ENCODE peak calls at places on chromosome X, in nine cellular contexts. W, I, R, F, S, A, X, J and M are unnamed samples.

GRCh38 chrX:122641136-122641535 is 542.9 kb upstream of the GRIA3 start:
- DNase-seq in W (no peak), I (no peak), R (no peak), F (no peak), S (no peak), A (no peak), X (no peak), J (peak; percentile 60), M (no peak)

GRCh38 chrX:39900788-39901170 is 197.0 kb downstream of the BCOR start:
- DNase-seq in W (no peak), I (no peak), R (no peak), F (no peak), S (peak; percentile 22), A (no peak), X (no peak), J (peak; percentile 30), M (no peak)

GRCh38 chrX:96407501-96407900 is 277.1 kb upstream of the DIAPH2 start:
- DNase-seq in W (no peak), I (peak; percentile 16), R (no peak), F (peak; percentile 35), S (peak; percentile 81), A (no peak), X (no peak), J (peak; percentile 69), M (peak; percentile 80)

GRCh38 chrX:132958086-132958703 is at the start of gene HS6ST2:
- DNase-seq in W (peak; percentile 60), I (no peak), R (peak; percentile 64), F (no peak), S (no peak), A (no peak), X (no peak), J (no peak), M (no peak)

GRCh38 chrX:31038585-31039326 is 33.1 kb downstream of the FTHL17 start:
- DNase-seq in W (peak; percentile 24), I (peak; percentile 18), R (peak; percentile 61), F (peak; percentile 8), S (peak; percentile 63), A (peak; percentile 22), X (peak; percentile 11), J (peak; percentile 45), M (peak; percentile 58)

GRCh38 chrX:20204354-20204753 is 62.4 kb downstream of the RPS6KA3 start:
- DNase-seq in W (no peak), I (no peak), R (no peak), F (no peak), S (no peak), A (no peak), X (no peak), J (no peak), M (no peak)

GRCh38 chrX:93673869-93674271 is at the start of gene FAM133A:
- DNase-seq in W (no peak), I (no peak), R (peak; percentile 66), F (peak; percentile 66), S (peak; percentile 5), A (no peak), X (no peak), J (peak; percentile 76), M (peak; percentile 32)

GRCh38 chrX:15946783-15947550 is 92.4 kb upstream of the AP1S2 start:
- DNase-seq in W (peak; percentile 65), I (peak; percentile 59), R (no peak), F (peak; percentile 77), S (peak; percentile 63), A (no peak), X (no peak), J (peak; percentile 90), M (peak; percentile 67)

GRCh38 chrX:49171752-49172279 is at the start of gene PLP2:
- DNase-seq in W (no peak), I (no peak), R (peak; percentile 37), F (peak; percentile 24), S (peak; percentile 51), A (peak; percentile 60), X (peak; percentile 52), J (peak; percentile 79), M (peak; percentile 25)

GRCh38 chrX:33726281-33727160 is 405.6 kb downstream of the FAM47A start:
- DNase-seq in W (no peak), I (no peak), R (peak; percentile 30), F (no peak), S (no peak), A (no peak), X (no peak), J (no peak), M (no peak)

GRCh38 chrX:33721927-33722326 is 410.2 kb downstream of the FAM47A start:
- DNase-seq in W (no peak), I (no peak), R (no peak), F (no peak), S (no peak), A (no peak), X (no peak), J (no peak), M (no peak)

DNA sequence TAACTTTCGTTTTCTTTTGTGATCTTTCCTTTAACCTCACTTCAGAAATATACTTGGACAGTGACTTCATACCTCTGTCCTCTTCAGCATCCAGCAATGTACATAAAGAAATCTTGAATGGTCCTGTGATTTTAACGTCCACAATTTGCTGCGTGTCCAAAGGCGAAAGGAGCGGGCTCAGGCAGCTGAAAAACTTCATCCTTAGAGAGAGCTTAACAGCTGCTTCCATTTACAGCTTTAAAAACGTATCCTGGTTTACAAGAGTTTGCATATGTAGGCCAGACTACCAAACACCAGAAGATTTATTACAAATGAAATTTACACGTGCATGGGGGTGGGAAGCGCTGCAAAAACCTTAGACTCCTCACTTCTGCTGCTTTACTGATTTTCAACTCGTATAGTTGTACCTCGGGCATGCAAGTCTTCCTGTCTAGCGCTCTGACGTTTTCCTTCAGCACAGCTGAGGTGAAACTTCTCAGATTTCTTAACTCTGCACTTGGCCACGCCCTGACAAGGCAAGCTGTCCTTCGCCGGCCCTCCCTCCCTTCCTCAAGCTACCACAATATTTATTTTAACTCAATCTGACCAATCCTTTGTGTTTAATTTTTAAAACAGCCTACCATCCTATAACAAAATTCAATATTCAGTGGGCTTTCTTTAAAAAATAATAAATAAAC is 406.4 kb downstream of the FAM47A start:
- DNase-seq in W (peak; percentile 70), I (no peak), R (peak; percentile 83), F (no peak), S (peak; percentile 12), A (peak; percentile 16), X (no peak), J (no peak), M (peak; percentile 3)
- H3K4me3 ChIP-seq in W (no peak overlapping the region), I (no peak overlapping the region), R (peak overlapping the region; percentile 52), F (peak overlapping the region; percentile 39), S (no peak overlapping the region), A (no peak overlapping the region), X (peak overlapping the region; percentile 55), J (no peak overlapping the region), M (peak overlapping the region; percentile 10)

DNA sequence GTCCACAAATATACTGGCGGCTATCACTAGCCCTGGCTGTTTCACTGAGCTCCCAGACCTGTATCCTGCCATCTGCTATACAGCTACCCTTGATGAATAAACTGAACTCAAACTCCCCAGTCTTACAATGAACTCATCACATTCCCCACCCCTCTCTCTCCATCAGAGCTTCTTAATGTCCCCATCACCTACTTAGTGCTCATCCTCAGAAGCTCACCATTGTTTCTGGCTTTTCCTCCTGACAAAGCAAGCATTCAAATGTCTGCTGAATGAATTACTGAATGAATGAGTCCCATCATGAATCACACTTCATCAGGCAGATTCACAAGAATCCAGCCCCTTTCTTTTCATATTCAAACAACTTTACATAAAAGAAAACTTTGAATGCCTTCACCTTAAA is 5.6 kb upstream of the DGAT2L6 start:
- DNase-seq in W (peak; percentile 4), I (no peak), R (no peak), F (peak; percentile 13), S (no peak), A (no peak), X (no peak), J (peak; percentile 29), M (no peak)
- H3K4me3 ChIP-seq in W (no peak overlapping the region), I (no peak overlapping the region), R (no peak overlapping the region), F (no peak overlapping the region), S (no peak overlapping the region), A (no peak overlapping the region), X (no peak overlapping the region), J (no peak overlapping the region), M (no peak overlapping the region)

DNA sequence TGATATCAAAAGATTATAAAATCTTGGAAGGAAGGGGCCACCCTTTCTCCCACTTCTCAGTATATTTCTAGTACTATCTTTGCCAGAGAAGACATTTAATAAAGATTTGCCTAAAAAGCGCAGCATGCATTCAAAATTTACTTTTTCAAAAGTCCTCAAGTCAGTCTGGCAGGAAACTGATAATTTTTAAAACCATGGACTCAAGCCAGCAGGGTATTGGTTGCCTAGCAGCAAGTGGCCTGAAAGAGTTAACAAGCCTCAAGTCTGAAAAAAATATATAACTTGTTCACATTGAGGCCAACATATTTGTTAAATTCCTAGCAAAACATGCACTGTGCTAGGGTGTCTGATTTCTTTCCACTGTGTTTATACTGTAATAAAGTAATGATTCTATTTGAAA is 218.4 kb upstream of the FGF13 start:
- DNase-seq in W (no peak), I (no peak), R (no peak), F (no peak), S (no peak), A (no peak), X (no peak), J (no peak), M (no peak)
- H3K4me3 ChIP-seq in W (no peak overlapping the region), I (no peak overlapping the region), R (no peak overlapping the region), F (no peak overlapping the region), S (no peak overlapping the region), A (no peak overlapping the region), X (no peak overlapping the region), J (no peak overlapping the region), M (no peak overlapping the region)

GRCh38 chrX:66012094-66012534 is 27.8 kb downstream of the VSIG4 start:
- DNase-seq in W (no peak), I (no peak), R (no peak), F (no peak), S (no peak), A (no peak), X (no peak), J (no peak), M (no peak)

GRCh38 chrX:66014560-66014959 is 25.3 kb downstream of the VSIG4 start:
- DNase-seq in W (no peak), I (no peak), R (no peak), F (no peak), S (no peak), A (no peak), X (no peak), J (no peak), M (no peak)

GRCh38 chrX:66015152-66015827 is 24.6 kb downstream of the VSIG4 start:
- DNase-seq in W (no peak), I (no peak), R (no peak), F (no peak), S (no peak), A (no peak), X (peak; percentile 18), J (no peak), M (peak; percentile 10)

GRCh38 chrX:66014084-66014483 is 25.8 kb downstream of the VSIG4 start:
- DNase-seq in W (no peak), I (no peak), R (no peak), F (no peak), S (no peak), A (no peak), X (no peak), J (no peak), M (no peak)

DNA sequence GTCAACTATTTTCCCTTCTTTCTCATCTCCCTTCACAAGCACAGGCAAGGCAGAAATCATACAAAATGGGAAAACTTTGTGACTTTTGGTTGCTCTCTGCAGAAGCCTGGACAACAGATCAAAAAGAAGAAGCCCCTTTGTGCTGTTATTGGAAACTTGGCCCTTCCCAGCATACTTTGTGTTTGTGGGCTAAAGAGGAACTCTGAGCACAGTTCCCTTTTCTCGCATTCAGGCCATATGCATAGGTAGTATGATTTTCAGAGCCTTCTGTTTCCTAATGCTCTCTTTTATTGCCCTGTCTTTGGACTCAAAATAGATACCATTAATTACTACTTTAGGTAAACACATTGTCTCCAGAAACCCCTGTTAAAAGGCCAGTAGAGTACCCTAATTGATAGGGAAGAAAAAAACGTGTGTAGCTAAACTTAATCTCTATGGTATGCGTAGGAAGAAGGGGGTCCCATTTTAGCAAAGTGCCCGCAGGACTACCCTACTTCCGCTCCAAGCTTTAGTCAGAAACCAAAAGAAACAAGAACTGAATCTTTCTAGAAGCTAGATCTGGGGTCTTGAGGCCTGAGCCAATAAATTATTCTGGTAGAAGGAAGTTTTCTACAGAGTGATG is 26.6 kb downstream of the VSIG4 start:
- DNase-seq in W (no peak), I (no peak), R (no peak), F (no peak), S (no peak), A (no peak), X (no peak), J (no peak), M (no peak)
- H3K4me3 ChIP-seq in W (no peak overlapping the region), I (no peak overlapping the region), R (no peak overlapping the region), F (no peak overlapping the region), S (no peak overlapping the region), A (no peak overlapping the region), X (no peak overlapping the region), J (no peak overlapping the region), M (no peak overlapping the region)